ENCODE peak calls at places on chromosomes 5 and 9, in eight cellular contexts. W is HL-60; L is mucosa of descending colon; S is dorsolateral prefrontal cortex; M is AG09309; K is GM12865; Y is foreskin fibroblast; N is CD8-positive, alpha-beta T cell. X is an unnamed sample.

GRCh38 chr9:113620377-113621161 is 157.0 kb downstream of the RGS3 start:
- DNase-seq in K (no peak), M (peak), L (no peak), Y (peak), W (no peak), N (no peak), S (no peak), X (no peak)

GRCh38 chr5:180343110-180343845 is 9.9 kb downstream of the GFPT2 start:
- DNase-seq in L (peak), S (no peak), M (no peak), K (no peak), N (no peak), W (no peak), Y (peak), X (no peak)

GRCh38 chr5:94243612-94244011 is 374.8 kb downstream of the KIAA0825 start:
- DNase-seq in W (no peak), N (no peak), Y (peak), K (no peak), L (no peak), M (peak), S (no peak), X (no peak)

GRCh38 chr9:110192531-110193326 is 15.2 kb downstream of the C9orf152 start:
- DNase-seq in S (no peak), L (no peak), W (no peak), M (peak), N (no peak), Y (peak), K (peak), X (no peak)

GRCh38 chr9:112112941-112113399 is 62.1 kb downstream of the SUSD1 start:
- DNase-seq in Y (no peak), W (no peak), N (no peak), M (no peak), S (no peak), L (no peak), K (peak), X (peak)

GRCh38 chr9:121837113-121838010 is 185.9 kb downstream of the DAB2IP start:
- DNase-seq in Y (no peak), W (no peak), M (no peak), K (no peak), N (no peak), L (no peak), S (peak), X (no peak)

GRCh38 chr5:91361055-91361701 is 21.9 kb downstream of the ARRDC3 start:
- DNase-seq in K (peak), L (no peak), S (no peak), W (no peak), N (no peak), M (no peak), Y (no peak), X (no peak)

GRCh38 chr5:5134107-5134506 is 6.0 kb upstream of the ADAMTS16 start:
- DNase-seq in Y (no peak), W (no peak), S (no peak), L (no peak), M (no peak), N (no peak), K (no peak), X (no peak)

GRCh38 chr9:113620016-113620376 is 156.5 kb downstream of the RGS3 start:
- DNase-seq in S (no peak), Y (no peak), M (no peak), W (no peak), L (no peak), N (no peak), K (no peak), X (no peak)

GRCh38 chr5:10192309-10192708 is 57.4 kb downstream of the ATPSCKMT start:
- DNase-seq in K (no peak), M (peak), Y (peak), S (no peak), N (no peak), L (no peak), W (no peak), X (no peak)

GRCh38 chr5:132417461-132417860 is 48.0 kb downstream of the SLC22A5 start:
- DNase-seq in K (no peak), W (no peak), M (no peak), L (no peak), N (no peak), S (no peak), Y (no peak), X (no peak)

GRCh38 chr9:86279839-86280238 is 2.5 kb downstream of the ISCA1 start:
- DNase-seq in M (no peak), W (no peak), S (no peak), Y (no peak), K (no peak), N (no peak), L (no peak), X (no peak)

GRCh38 chr5:180208435-180209081 is 453 bp downstream of the RASGEF1C start:
- DNase-seq in S (no peak), L (no peak), N (no peak), W (no peak), K (no peak), Y (no peak), M (no peak), X (no peak)

GRCh38 chr9:79685576-79685975 is 113.8 kb downstream of the TLE4 start:
- DNase-seq in S (no peak), W (no peak), Y (no peak), M (peak), K (no peak), N (no peak), L (no peak), X (no peak)

GRCh38 chr5:89338935-89339334 is 456.0 kb upstream of the MEF2C start:
- DNase-seq in S (no peak), L (no peak), K (no peak), N (no peak), M (peak), W (no peak), Y (peak), X (no peak)

GRCh38 chr5:170757182-170757601 is 26.3 kb upstream of the GABRP start:
- DNase-seq in S (no peak), K (no peak), Y (peak), M (peak), N (no peak), L (no peak), W (no peak), X (no peak)

GRCh38 chr5:76692274-76692540 is 23.7 kb upstream of the F2R start:
- DNase-seq in N (no peak), L (no peak), K (no peak), Y (no peak), W (no peak), M (no peak), S (no peak), X (no peak)

GRCh38 chr9:132989014-132989310 is 10.5 kb downstream of the GFI1B start:
- DNase-seq in S (no peak), K (no peak), L (no peak), N (no peak), M (no peak), Y (no peak), W (no peak), X (no peak)

GRCh38 chr5:165404917-165405316 is 1899.5 kb downstream of the MAT2B start:
- DNase-seq in K (no peak), N (no peak), M (no peak), Y (no peak), L (no peak), W (no peak), S (no peak), X (no peak)

GRCh38 chr5:38726279-38726678 is 119.5 kb upstream of the OSMR start:
- DNase-seq in L (no peak), M (no peak), S (no peak), Y (no peak), W (no peak), N (no peak), K (no peak), X (no peak)

GRCh38 chr9:121744002-121744686 is 92.7 kb downstream of the DAB2IP start:
- DNase-seq in Y (no peak), K (peak), N (peak), W (no peak), S (no peak), M (peak), L (peak), X (peak)

GRCh38 chr5:124713595-124713994 is 32.8 kb downstream of the ZNF608 start:
- DNase-seq in Y (no peak), N (no peak), S (no peak), K (no peak), M (no peak), W (no peak), L (no peak), X (no peak)

GRCh38 chr5:72130342-72130741 is 23.1 kb downstream of the MAP1B start:
- DNase-seq in L (no peak), Y (no peak), N (no peak), W (no peak), K (no peak), S (no peak), M (peak), X (no peak)

GRCh38 chr9:12859704-12860251 is 85.0 kb downstream of the LURAP1L start:
- DNase-seq in M (peak), W (no peak), S (no peak), Y (peak), L (no peak), K (no peak), N (no peak), X (no peak)

GRCh38 chr5:77167695-77168111 is 42.8 kb upstream of the PDE8B start:
- DNase-seq in M (peak), Y (peak), S (no peak), L (no peak), K (no peak), W (no peak), N (no peak), X (no peak)

GRCh38 chr5:95709967-95710650 is 21.0 kb upstream of the RHOBTB3 start:
- DNase-seq in W (no peak), Y (no peak), S (no peak), L (no peak), N (no peak), K (no peak), M (no peak), X (no peak)

GRCh38 chr5:131109540-131110255 is 55.4 kb downstream of the HINT1 start:
- DNase-seq in L (no peak), Y (peak), K (peak), W (no peak), S (no peak), M (peak), N (no peak), X (peak)

GRCh38 chr5:139678751-139679750 is 30.9 kb downstream of the CXXC5 start:
- DNase-seq in W (no peak), K (no peak), N (no peak), S (peak), L (peak), Y (peak), M (no peak), X (no peak)

GRCh38 chr9:119758241-119758640 is 389.0 kb upstream of the BRINP1 start:
- DNase-seq in S (no peak), M (no peak), Y (no peak), L (no peak), N (no peak), W (no peak), K (no peak), X (no peak)

GRCh38 chr5:179451099-179451812 is 99.1 kb upstream of the RUFY1 start:
- DNase-seq in Y (no peak), W (no peak), S (peak), M (no peak), N (no peak), K (no peak), L (no peak), X (no peak)

GRCh38 chr5:179239256-179240135 is 105.8 kb downstream of the ADAMTS2 start:
- DNase-seq in K (no peak), S (no peak), M (no peak), Y (no peak), N (no peak), W (no peak), L (no peak), X (no peak)

GRCh38 chr5:153569036-153569435 is 78.6 kb downstream of the GRIA1 start:
- DNase-seq in L (no peak), N (no peak), Y (no peak), S (no peak), K (no peak), W (no peak), M (no peak), X (no peak)

GRCh38 chr5:167945542-167946384 is 345.7 kb upstream of the WWC1 start:
- DNase-seq in M (no peak), N (no peak), S (no peak), K (no peak), Y (peak), W (no peak), L (no peak), X (no peak)

GRCh38 chr5:168020522-168021294 is 270.7 kb upstream of the WWC1 start:
- DNase-seq in N (no peak), Y (no peak), S (no peak), W (no peak), M (no peak), K (no peak), L (no peak), X (no peak)

GRCh38 chr5:150036513-150036912 is 36.0 kb downstream of the HMGXB3 start:
- DNase-seq in W (no peak), Y (peak), K (no peak), L (no peak), S (no peak), N (no peak), M (peak), X (no peak)

GRCh38 chr9:121216406-121216805 is 14.7 kb upstream of the RAB14 start:
- DNase-seq in W (no peak), L (no peak), M (no peak), Y (no peak), K (no peak), S (no peak), N (no peak), X (no peak)

GRCh38 chr5:116276952-116277351 is 192.1 kb downstream of the COMMD10 start:
- DNase-seq in K (no peak), S (no peak), M (no peak), W (no peak), N (no peak), L (no peak), Y (no peak), X (no peak)

GRCh38 chr9:137465000-137465769 is 6.1 kb upstream of the NSMF start:
- DNase-seq in W (no peak), M (no peak), K (no peak), Y (no peak), N (no peak), L (peak), S (no peak), X (no peak)

GRCh38 chr9:137466041-137466799 is 7.1 kb upstream of the NSMF start:
- DNase-seq in N (no peak), K (no peak), L (peak), W (no peak), S (no peak), Y (no peak), M (no peak), X (no peak)

GRCh38 chr9:137463194-137463930 is 4.2 kb upstream of the NSMF start:
- DNase-seq in S (no peak), K (no peak), L (peak), M (no peak), W (no peak), N (no peak), Y (no peak), X (no peak)

GRCh38 chr9:137463931-137464290 is 4.8 kb upstream of the NSMF start:
- DNase-seq in S (no peak), L (peak), W (no peak), K (no peak), N (no peak), Y (no peak), M (no peak), X (no peak)

GRCh38 chr9:137464291-137464999 is 5.3 kb upstream of the NSMF start:
- DNase-seq in S (no peak), L (peak), K (no peak), N (no peak), W (no peak), M (no peak), Y (no peak), X (no peak)
- TF ChIP-seq CTCF in S (no peak), L (no peak), K (no peak), N (no peak), W (no peak), M (no peak), Y (no peak), X (no peak)

GRCh38 chr9:31808770-31809169 is 575.7 kb upstream of the ACO1 start:
- DNase-seq in W (no peak), M (no peak), N (no peak), K (no peak), Y (no peak), S (no peak), L (no peak), X (no peak)

DNA sequence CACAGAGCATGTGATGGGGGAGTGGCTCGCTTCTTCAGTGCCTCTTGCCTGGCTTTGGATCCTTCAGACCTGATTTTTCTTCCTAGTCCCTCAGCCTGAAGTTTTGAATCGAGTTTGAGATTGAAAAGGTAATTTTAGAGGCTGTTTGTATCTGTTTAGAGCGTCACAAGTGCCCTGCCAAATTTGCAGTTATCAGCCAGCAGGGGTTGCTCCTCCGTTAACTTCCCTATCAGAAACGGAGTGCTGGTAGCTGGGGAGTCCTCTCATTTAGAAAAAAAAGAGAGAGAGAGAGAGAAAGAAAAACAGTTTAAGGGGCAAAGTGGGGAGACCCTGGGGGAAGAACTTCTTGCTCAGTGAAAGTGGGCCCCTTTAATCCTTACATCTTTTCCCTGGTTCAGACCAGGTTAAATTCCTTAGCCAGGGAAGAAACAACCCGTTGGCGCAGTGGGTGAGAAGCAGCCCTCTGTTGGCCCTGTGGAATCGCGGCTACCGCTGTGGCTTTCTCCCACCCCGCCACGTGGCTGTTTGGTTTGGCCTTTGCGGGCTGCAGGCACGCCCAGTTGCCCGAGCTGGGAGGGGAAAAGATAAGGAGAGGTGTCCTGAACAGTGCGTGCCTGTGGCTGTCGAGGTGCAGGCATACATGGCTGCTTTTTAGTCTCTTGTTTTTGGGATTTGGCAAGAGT is 576.7 kb upstream of the ACO1 start:
- DNase-seq in Y (no peak), W (no peak), M (no peak), L (no peak), K (peak), S (no peak), N (no peak), X (no peak)
- TF ChIP-seq CTCF in Y (no peak), W (no peak), M (no peak), L (no peak), K (peak), S (no peak), N (no peak), X (no peak)

DNA sequence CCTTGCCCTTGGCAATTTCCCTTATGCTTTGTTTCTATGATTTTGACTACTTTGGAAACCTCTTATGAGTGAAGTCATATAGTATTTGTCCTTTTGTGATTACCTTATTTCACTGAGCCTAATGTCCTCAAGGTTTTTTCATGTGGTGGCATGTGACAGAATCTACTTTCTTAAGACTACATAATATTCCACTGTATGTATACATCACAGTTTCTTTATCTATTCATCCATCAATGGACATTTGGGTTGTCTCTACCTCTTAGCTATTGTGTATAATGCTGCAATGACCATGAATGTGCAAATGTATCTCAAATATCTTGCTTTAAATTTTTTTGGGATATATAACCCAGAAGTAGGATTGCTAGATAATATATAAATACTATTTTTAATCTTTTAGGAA is 96.4 kb upstream of the ALDH1A1 start:
- DNase-seq in K (no peak), L (no peak), S (no peak), Y (no peak), M (no peak), N (no peak), W (no peak), X (no peak)
- TF ChIP-seq CTCF in K (no peak), L (no peak), S (no peak), Y (no peak), M (no peak), N (no peak), W (no peak), X (no peak)

GRCh38 chr5:108924457-108924961 is 176.8 kb downstream of the FER start:
- DNase-seq in S (no peak), Y (no peak), L (no peak), W (no peak), M (no peak), K (peak), N (no peak), X (no peak)
- TF ChIP-seq CTCF in S (no peak), Y (peak), L (no peak), W (no peak), M (peak), K (no peak), N (no peak), X (no peak)

GRCh38 chr5:134004626-134005414 is at the start of gene VDAC1:
- DNase-seq in Y (peak), S (peak), W (peak), N (peak), L (peak), K (peak), M (peak), X (peak)
- TF ChIP-seq CTCF in Y (no peak), S (no peak), W (no peak), N (no peak), L (no peak), K (no peak), M (no peak), X (no peak)

X was measured in GM13976.